ENCODE peak calls at places on chromosomes 1 and 21, in six cellular contexts. A, O, H, K, X and P are unnamed samples.

GRCh38 chr1:227094249-227094966 is 154.3 kb downstream of the COQ8A start:
- DNase-seq in X (no peak), O (no peak), A (no peak), H (no peak), K (no peak), P (no peak)

GRCh38 chr21:28541371-28542112 is 451.1 kb downstream of the LTN1 start:
- DNase-seq in K (no peak), H (no peak), A (no peak), X (no peak), O (no peak), P (no peak)

GRCh38 chr1:40036574-40036973 is 4.0 kb upstream of the CAP1 start:
- DNase-seq in H (no peak), X (peak), A (no peak), O (no peak), K (peak), P (no peak)

GRCh38 chr1:2789986-2790581 is 11.4 kb downstream of the TTC34 start:
- DNase-seq in K (peak), H (no peak), O (no peak), A (no peak), X (no peak), P (no peak)

GRCh38 chr1:231139125-231139649 is 22.7 kb upstream of the TRIM67 start:
- DNase-seq in O (no peak), A (no peak), X (no peak), K (no peak), H (no peak), P (no peak)

GRCh38 chr1:117128323-117129079 is 7.0 kb upstream of the TRIM45 start:
- DNase-seq in A (no peak), H (no peak), K (peak), X (no peak), O (no peak), P (peak)

GRCh38 chr1:202112864-202113689 is 9.6 kb upstream of the GPR37L1 start:
- DNase-seq in O (no peak), K (peak), A (no peak), H (no peak), X (peak), P (no peak)

GRCh38 chr1:117674521-117675400 is 68.9 kb downstream of the TENT5C start:
- DNase-seq in K (peak), A (no peak), H (no peak), X (no peak), O (no peak), P (peak)

GRCh38 chr1:110347182-110347893 is 8.2 kb downstream of the RBM15 start:
- DNase-seq in X (no peak), O (no peak), K (no peak), H (no peak), A (no peak), P (no peak)

GRCh38 chr1:240683576-240683975 is 71.6 kb upstream of the GREM2 start:
- DNase-seq in X (no peak), H (no peak), A (no peak), O (no peak), K (no peak), P (no peak)

GRCh38 chr1:6423321-6423999 is 1.1 kb upstream of the ESPN start:
- DNase-seq in A (no peak), O (peak), X (no peak), H (peak), K (peak), P (peak)

GRCh38 chr1:173355281-173356031 is 121.7 kb upstream of the PRDX6 start:
- DNase-seq in X (no peak), K (no peak), O (no peak), A (no peak), H (peak), P (peak)

GRCh38 chr21:28516996-28517592 is 475.6 kb downstream of the LTN1 start:
- DNase-seq in O (peak), X (peak), A (no peak), K (no peak), H (peak), P (peak)

GRCh38 chr1:222037720-222038119 is 295.8 kb upstream of the DUSP10 start:
- DNase-seq in X (no peak), H (no peak), O (no peak), A (no peak), K (no peak), P (no peak)

GRCh38 chr1:229886636-229887035 is 180.4 kb upstream of the GALNT2 start:
- DNase-seq in A (no peak), K (no peak), X (no peak), H (no peak), O (no peak), P (no peak)

GRCh38 chr1:65512383-65512782 is 91.9 kb downstream of the LEPR start:
- DNase-seq in O (no peak), K (no peak), A (no peak), H (no peak), X (peak), P (no peak)

GRCh38 chr1:197200468-197200899 is 54.0 kb upstream of the ASPM start:
- DNase-seq in A (no peak), K (no peak), X (peak), O (no peak), H (no peak), P (no peak)

GRCh38 chr1:78408830-78409229 is 81.9 kb upstream of the PTGFR start:
- DNase-seq in A (no peak), X (no peak), H (no peak), O (no peak), K (peak), P (no peak)

GRCh38 chr1:232226197-232226681 is 403.7 kb downstream of the SIPA1L2 start:
- DNase-seq in X (no peak), H (no peak), K (no peak), O (no peak), A (peak), P (no peak)

GRCh38 chr1:227759345-227760300 is 24.4 kb downstream of the SNAP47 start:
- DNase-seq in H (no peak), A (peak), K (peak), O (no peak), X (peak), P (no peak)

GRCh38 chr21:34967509-34968289 is 81.4 kb downstream of the RUNX1 start:
- DNase-seq in O (no peak), H (no peak), A (no peak), X (no peak), K (no peak), P (no peak)

GRCh38 chr1:15788624-15789301 is 18.7 kb downstream of the UQCRHL start:
- DNase-seq in K (no peak), O (no peak), X (no peak), A (no peak), H (no peak), P (no peak)

DNA sequence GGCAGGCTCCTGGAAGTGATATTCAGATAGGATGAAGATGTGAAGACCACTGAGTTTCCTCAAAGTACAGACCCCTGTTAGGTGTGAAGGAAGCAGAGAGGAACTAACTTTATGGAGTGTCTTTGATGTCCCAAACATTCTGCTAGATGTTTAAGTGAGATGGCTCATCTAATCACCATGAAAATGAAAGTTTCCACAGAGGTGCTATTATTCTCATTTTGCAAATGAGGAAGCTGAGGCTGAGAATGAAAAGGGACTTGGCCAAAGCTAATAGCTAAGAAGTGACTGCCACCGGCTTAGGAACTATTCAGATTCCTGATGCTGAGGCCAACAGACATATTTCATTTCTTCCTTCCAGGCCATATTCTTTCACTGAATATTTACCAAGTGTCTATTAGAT is 45.9 kb upstream of the WLS start:
- DNase-seq in K (no peak), H (no peak), A (no peak), O (no peak), X (no peak), P (no peak)
- TF ChIP-seq CTCF in K (no peak), H (no peak), A (no peak), O (no peak), X (no peak), P (no peak)

GRCh38 chr1:200673952-200674823 is 4.5 kb upstream of the DDX59 start:
- DNase-seq in K (peak), H (no peak), A (peak), X (no peak), O (no peak), P (no peak)
- TF ChIP-seq CTCF in K (no peak), H (no peak), A (peak), X (no peak), O (no peak), P (no peak)

DNA sequence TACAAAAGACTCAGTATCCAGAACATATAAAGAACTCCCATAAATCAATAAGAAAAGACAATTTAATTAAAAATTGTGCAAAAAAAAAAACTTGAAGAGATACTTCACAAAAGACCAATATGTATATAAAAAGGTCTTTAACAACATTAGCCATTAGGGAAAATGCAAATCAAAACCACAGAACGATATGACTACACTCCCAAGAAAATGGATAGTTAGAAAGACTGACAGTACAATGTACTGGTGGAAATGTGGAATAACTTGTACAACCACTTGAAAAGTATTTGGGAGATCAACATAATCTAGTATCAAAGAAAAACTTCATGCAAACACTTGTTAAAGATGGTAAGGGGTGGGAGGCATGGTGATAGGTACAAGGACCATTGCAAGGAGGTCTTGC is 3.9 kb upstream of the CLCA1 start:
- DNase-seq in X (no peak), A (no peak), O (no peak), K (no peak), H (no peak), P (no peak)
- TF ChIP-seq CTCF in X (no peak), A (no peak), O (no peak), K (no peak), H (no peak), P (no peak)

DNA sequence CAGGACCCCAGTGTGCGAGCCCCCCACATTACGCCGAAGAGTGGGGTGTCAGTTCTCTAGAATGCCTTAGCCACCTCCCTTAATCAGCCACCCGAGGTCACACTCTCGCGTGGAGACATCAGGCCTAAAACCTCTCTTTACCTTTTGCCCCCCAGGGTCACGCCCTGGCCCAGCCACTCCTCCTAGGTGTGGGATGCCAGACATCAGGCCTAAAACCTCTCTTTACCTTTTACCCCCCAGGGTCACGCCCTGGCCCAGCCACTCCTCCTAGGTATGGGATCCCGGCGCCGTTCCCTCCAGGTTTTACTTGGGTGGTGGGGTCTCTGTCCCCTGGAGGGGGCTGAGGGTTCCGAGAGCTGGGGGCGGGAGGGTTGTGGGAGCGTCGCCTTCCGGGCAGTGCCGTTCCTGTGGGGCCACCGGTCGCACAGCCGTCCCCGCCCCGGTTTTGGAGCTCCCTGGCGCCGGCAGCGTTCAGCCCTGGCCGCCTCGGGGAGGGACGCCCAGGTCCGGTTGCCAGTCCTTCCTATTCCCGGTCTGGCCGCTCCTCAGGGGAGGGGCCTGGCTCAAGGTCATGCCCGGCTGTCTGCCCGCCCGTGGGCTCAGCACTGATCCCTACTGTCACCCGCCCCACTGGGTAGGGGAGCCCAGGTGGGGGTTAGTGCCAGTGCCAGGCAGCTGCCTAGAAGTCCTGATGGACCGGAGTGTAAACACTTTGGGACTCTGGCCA is 882 bp downstream of the VPS13D start:
- DNase-seq in O (peak), X (peak), H (peak), K (peak), A (no peak), P (peak)
- TF ChIP-seq CTCF in O (no peak), X (no peak), H (no peak), K (no peak), A (no peak), P (no peak)

GRCh38 chr21:26144026-26144425 is 26.5 kb downstream of the APP start:
- DNase-seq in K (no peak), X (no peak), A (no peak), H (no peak), O (no peak), P (no peak)
- TF ChIP-seq CTCF in K (no peak), X (no peak), A (no peak), H (no peak), O (no peak), P (no peak)